ENCODE peak calls at places on chromosomes 3 and 15, in four cellular contexts. One of them, this sample, is unnamed.

GRCh38 chr3:126558336-126559071 is at the start of gene C3orf22:
- DNase-seq in activated CD8-positive, alpha-beta T cell treated with anti-CD3 and anti-CD28 coated beads for 36 hours: no peak
- DNase-seq in neural progenitor cell: no peak
- DNase-seq in cardiac fibroblast: no peak
- DNase-seq in this sample: no peak

GRCh38 chr3:63390831-63391230 is 112.7 kb downstream of the SYNPR start:
- DNase-seq in cardiac fibroblast: no peak
- DNase-seq in activated CD8-positive, alpha-beta T cell treated with anti-CD3 and anti-CD28 coated beads for 36 hours: no peak
- DNase-seq in neural progenitor cell: no peak
- DNase-seq in this sample: no peak

GRCh38 chr3:101675709-101676218 is 1.2 kb downstream of the ZBTB11 start:
- DNase-seq in activated CD8-positive, alpha-beta T cell treated with anti-CD3 and anti-CD28 coated beads for 36 hours: peak
- DNase-seq in cardiac fibroblast: no peak
- DNase-seq in neural progenitor cell: no peak
- DNase-seq in this sample: no peak

GRCh38 chr3:127445581-127446368 is 144.8 kb downstream of the TPRA1 start:
- DNase-seq in neural progenitor cell: no peak
- DNase-seq in cardiac fibroblast: no peak
- DNase-seq in activated CD8-positive, alpha-beta T cell treated with anti-CD3 and anti-CD28 coated beads for 36 hours: no peak
- DNase-seq in this sample: no peak

GRCh38 chr15:67927501-67928156 is 87.8 kb upstream of the RNU6-1 start:
- DNase-seq in cardiac fibroblast: peak
- DNase-seq in neural progenitor cell: no peak
- DNase-seq in activated CD8-positive, alpha-beta T cell treated with anti-CD3 and anti-CD28 coated beads for 36 hours: no peak
- DNase-seq in this sample: no peak

GRCh38 chr3:159859836-159860235 is 128.8 kb upstream of the IL12A start:
- DNase-seq in activated CD8-positive, alpha-beta T cell treated with anti-CD3 and anti-CD28 coated beads for 36 hours: no peak
- DNase-seq in cardiac fibroblast: no peak
- DNase-seq in neural progenitor cell: no peak
- DNase-seq in this sample: no peak

GRCh38 chr15:60936186-60936585 is 292.9 kb downstream of the RORA start:
- DNase-seq in neural progenitor cell: no peak
- DNase-seq in cardiac fibroblast: no peak
- DNase-seq in activated CD8-positive, alpha-beta T cell treated with anti-CD3 and anti-CD28 coated beads for 36 hours: no peak
- DNase-seq in this sample: no peak

GRCh38 chr3:16512435-16513140 is 911 bp downstream of the RFTN1 start:
- DNase-seq in activated CD8-positive, alpha-beta T cell treated with anti-CD3 and anti-CD28 coated beads for 36 hours: peak
- DNase-seq in neural progenitor cell: peak
- DNase-seq in cardiac fibroblast: no peak
- DNase-seq in this sample: peak

GRCh38 chr3:127722928-127723603 is 50.3 kb downstream of the ABTB1 start:
- DNase-seq in neural progenitor cell: peak
- DNase-seq in cardiac fibroblast: no peak
- DNase-seq in activated CD8-positive, alpha-beta T cell treated with anti-CD3 and anti-CD28 coated beads for 36 hours: no peak
- DNase-seq in this sample: peak

GRCh38 chr3:29601861-29602585 is 321.2 kb downstream of the RBMS3 start:
- DNase-seq in cardiac fibroblast: peak
- DNase-seq in activated CD8-positive, alpha-beta T cell treated with anti-CD3 and anti-CD28 coated beads for 36 hours: no peak
- DNase-seq in neural progenitor cell: no peak
- DNase-seq in this sample: no peak

GRCh38 chr15:83219026-83219425 is 11.4 kb upstream of the HDGFL3 start:
- DNase-seq in activated CD8-positive, alpha-beta T cell treated with anti-CD3 and anti-CD28 coated beads for 36 hours: no peak
- DNase-seq in neural progenitor cell: no peak
- DNase-seq in cardiac fibroblast: no peak
- DNase-seq in this sample: no peak

GRCh38 chr3:133927543-133928066 is 31.9 kb upstream of the RAB6B start:
- DNase-seq in cardiac fibroblast: peak
- DNase-seq in activated CD8-positive, alpha-beta T cell treated with anti-CD3 and anti-CD28 coated beads for 36 hours: peak
- DNase-seq in neural progenitor cell: peak
- DNase-seq in this sample: peak

GRCh38 chr3:58039609-58040008 is 31.4 kb downstream of the FLNB start:
- DNase-seq in neural progenitor cell: no peak
- DNase-seq in activated CD8-positive, alpha-beta T cell treated with anti-CD3 and anti-CD28 coated beads for 36 hours: no peak
- DNase-seq in cardiac fibroblast: no peak
- DNase-seq in this sample: no peak

GRCh38 chr3:130728037-130728436 is 18.6 kb downstream of the PIK3R4 start:
- DNase-seq in cardiac fibroblast: no peak
- DNase-seq in neural progenitor cell: no peak
- DNase-seq in activated CD8-positive, alpha-beta T cell treated with anti-CD3 and anti-CD28 coated beads for 36 hours: no peak
- DNase-seq in this sample: no peak

GRCh38 chr15:62344806-62345539 is 179.9 kb upstream of the C2CD4B start:
- DNase-seq in cardiac fibroblast: peak
- DNase-seq in neural progenitor cell: peak
- DNase-seq in activated CD8-positive, alpha-beta T cell treated with anti-CD3 and anti-CD28 coated beads for 36 hours: peak
- DNase-seq in this sample: peak

GRCh38 chr3:161649900-161650484 is 153.4 kb downstream of the OTOL1 start:
- DNase-seq in cardiac fibroblast: no peak
- DNase-seq in activated CD8-positive, alpha-beta T cell treated with anti-CD3 and anti-CD28 coated beads for 36 hours: no peak
- DNase-seq in neural progenitor cell: no peak
- DNase-seq in this sample: no peak

GRCh38 chr3:123301331-123302184 is 99.8 kb downstream of the SEC22A start:
- DNase-seq in cardiac fibroblast: no peak
- DNase-seq in activated CD8-positive, alpha-beta T cell treated with anti-CD3 and anti-CD28 coated beads for 36 hours: no peak
- DNase-seq in neural progenitor cell: no peak
- DNase-seq in this sample: no peak

GRCh38 chr3:170306015-170306414 is 51.5 kb upstream of the SKIL start:
- DNase-seq in cardiac fibroblast: no peak
- DNase-seq in activated CD8-positive, alpha-beta T cell treated with anti-CD3 and anti-CD28 coated beads for 36 hours: no peak
- DNase-seq in neural progenitor cell: no peak
- DNase-seq in this sample: no peak

GRCh38 chr15:29704950-29705597 is 117.2 kb downstream of the TJP1 start:
- DNase-seq in activated CD8-positive, alpha-beta T cell treated with anti-CD3 and anti-CD28 coated beads for 36 hours: no peak
- DNase-seq in neural progenitor cell: no peak
- DNase-seq in cardiac fibroblast: no peak
- DNase-seq in this sample: no peak

GRCh38 chr15:90644946-90645725 is 72.0 kb upstream of the BLM start:
- DNase-seq in activated CD8-positive, alpha-beta T cell treated with anti-CD3 and anti-CD28 coated beads for 36 hours: no peak
- DNase-seq in cardiac fibroblast: no peak
- DNase-seq in neural progenitor cell: no peak
- DNase-seq in this sample: no peak

GRCh38 chr3:162014284-162014683 is 517.7 kb downstream of the OTOL1 start:
- DNase-seq in activated CD8-positive, alpha-beta T cell treated with anti-CD3 and anti-CD28 coated beads for 36 hours: no peak
- DNase-seq in cardiac fibroblast: no peak
- DNase-seq in neural progenitor cell: no peak
- DNase-seq in this sample: no peak

GRCh38 chr3:36663666-36664291 is 100.6 kb downstream of the DCLK3 start:
- DNase-seq in cardiac fibroblast: no peak
- DNase-seq in activated CD8-positive, alpha-beta T cell treated with anti-CD3 and anti-CD28 coated beads for 36 hours: no peak
- DNase-seq in neural progenitor cell: no peak
- DNase-seq in this sample: no peak

GRCh38 chr15:86608461-86608860 is 528.8 kb downstream of the AGBL1 start:
- DNase-seq in neural progenitor cell: peak
- DNase-seq in activated CD8-positive, alpha-beta T cell treated with anti-CD3 and anti-CD28 coated beads for 36 hours: no peak
- DNase-seq in cardiac fibroblast: peak
- DNase-seq in this sample: no peak

GRCh38 chr3:112984485-112984884 is 6.3 kb upstream of the GTPBP8 start:
- DNase-seq in cardiac fibroblast: peak
- DNase-seq in activated CD8-positive, alpha-beta T cell treated with anti-CD3 and anti-CD28 coated beads for 36 hours: peak
- DNase-seq in neural progenitor cell: no peak
- DNase-seq in this sample: peak

GRCh38 chr3:113034011-113034410 is 43.2 kb downstream of the GTPBP8 start:
- DNase-seq in neural progenitor cell: no peak
- DNase-seq in activated CD8-positive, alpha-beta T cell treated with anti-CD3 and anti-CD28 coated beads for 36 hours: no peak
- DNase-seq in cardiac fibroblast: no peak
- DNase-seq in this sample: no peak

GRCh38 chr3:127717357-127718243 is 44.8 kb downstream of the ABTB1 start:
- DNase-seq in activated CD8-positive, alpha-beta T cell treated with anti-CD3 and anti-CD28 coated beads for 36 hours: no peak
- DNase-seq in cardiac fibroblast: no peak
- DNase-seq in neural progenitor cell: no peak
- DNase-seq in this sample: no peak

GRCh38 chr3:29880809-29881208 is 599.9 kb downstream of the RBMS3 start:
- DNase-seq in cardiac fibroblast: no peak
- DNase-seq in neural progenitor cell: no peak
- DNase-seq in activated CD8-positive, alpha-beta T cell treated with anti-CD3 and anti-CD28 coated beads for 36 hours: no peak
- DNase-seq in this sample: peak

GRCh38 chr3:150235799-150236198 is 172.3 kb upstream of the TSC22D2 start:
- DNase-seq in neural progenitor cell: no peak
- DNase-seq in cardiac fibroblast: peak
- DNase-seq in activated CD8-positive, alpha-beta T cell treated with anti-CD3 and anti-CD28 coated beads for 36 hours: no peak
- DNase-seq in this sample: no peak

GRCh38 chr3:70748593-70748992 is 436.2 kb upstream of the MDFIC2 start:
- DNase-seq in cardiac fibroblast: no peak
- DNase-seq in neural progenitor cell: peak
- DNase-seq in activated CD8-positive, alpha-beta T cell treated with anti-CD3 and anti-CD28 coated beads for 36 hours: no peak
- DNase-seq in this sample: peak

GRCh38 chr15:81106560-81106959 is 27.5 kb upstream of the CFAP161 start:
- DNase-seq in cardiac fibroblast: peak
- DNase-seq in activated CD8-positive, alpha-beta T cell treated with anti-CD3 and anti-CD28 coated beads for 36 hours: peak
- DNase-seq in neural progenitor cell: peak
- DNase-seq in this sample: peak

GRCh38 chr3:111723293-111723963 is 128.3 kb upstream of the ZBED2 start:
- DNase-seq in neural progenitor cell: no peak
- DNase-seq in cardiac fibroblast: peak
- DNase-seq in activated CD8-positive, alpha-beta T cell treated with anti-CD3 and anti-CD28 coated beads for 36 hours: no peak
- DNase-seq in this sample: no peak

GRCh38 chr3:169090559-169090958 is 573.0 kb downstream of the MECOM start:
- DNase-seq in neural progenitor cell: no peak
- DNase-seq in cardiac fibroblast: peak
- DNase-seq in activated CD8-positive, alpha-beta T cell treated with anti-CD3 and anti-CD28 coated beads for 36 hours: no peak
- DNase-seq in this sample: no peak

GRCh38 chr3:31448035-31448881 is 84.5 kb upstream of the STT3B start:
- DNase-seq in activated CD8-positive, alpha-beta T cell treated with anti-CD3 and anti-CD28 coated beads for 36 hours: peak
- DNase-seq in cardiac fibroblast: peak
- DNase-seq in neural progenitor cell: peak
- DNase-seq in this sample: peak

GRCh38 chr3:64291345-64291744 is 66.1 kb upstream of the PRICKLE2 start:
- DNase-seq in cardiac fibroblast: peak
- DNase-seq in activated CD8-positive, alpha-beta T cell treated with anti-CD3 and anti-CD28 coated beads for 36 hours: no peak
- DNase-seq in neural progenitor cell: no peak
- DNase-seq in this sample: no peak

GRCh38 chr15:78104566-78105500 is 12.5 kb downstream of the SH2D7 start:
- DNase-seq in neural progenitor cell: no peak
- DNase-seq in cardiac fibroblast: no peak
- DNase-seq in activated CD8-positive, alpha-beta T cell treated with anti-CD3 and anti-CD28 coated beads for 36 hours: peak
- DNase-seq in this sample: no peak

GRCh38 chr3:46693038-46693896 is at the start of gene ALS2CL:
- DNase-seq in activated CD8-positive, alpha-beta T cell treated with anti-CD3 and anti-CD28 coated beads for 36 hours: peak
- DNase-seq in cardiac fibroblast: peak
- DNase-seq in neural progenitor cell: peak
- DNase-seq in this sample: peak

This sample was measured in iPS-NIHi11.